ENCODE peak calls at places on chromosome 12, in six cellular contexts. D, G, F, H, Q and T are unnamed samples.

GRCh38 chr12:24947541-24948451 is 1.1 kb downstream of the BCAT1 start:
- DNase-seq in D (no peak), G (no peak), F (no peak), H (no peak), Q (no peak), T (no peak)

GRCh38 chr12:127205781-127206535 is 1061.0 kb upstream of the TMEM132C start:
- DNase-seq in D (no peak), G (no peak), F (no peak), H (no peak), Q (no peak), T (no peak)

GRCh38 chr12:24557738-24558137 is 391.2 kb downstream of the BCAT1 start:
- DNase-seq in D (no peak), G (no peak), F (no peak), H (no peak), Q (no peak), T (no peak)

GRCh38 chr12:122421815-122422737 is at the start of gene CLIP1:
- DNase-seq in D (peak; percentile 27), G (peak; percentile 75), F (peak; percentile 70), H (peak; percentile 79), Q (peak; percentile 72), T (peak; percentile 66)

GRCh38 chr12:91382081-91382543 is 199.5 kb upstream of the DCN start:
- DNase-seq in D (peak; percentile 37), G (peak; percentile 84), F (peak; percentile 86), H (peak; percentile 75), Q (peak; percentile 87), T (peak; percentile 82)

GRCh38 chr12:122994140-122994675 is 13.7 kb downstream of the ARL6IP4 start:
- DNase-seq in D (no peak), G (no peak), F (no peak), H (no peak), Q (no peak), T (no peak)

GRCh38 chr12:118494776-118495175 is 118.4 kb downstream of the SUDS3 start:
- DNase-seq in D (no peak), G (no peak), F (no peak), H (no peak), Q (no peak), T (no peak)

GRCh38 chr12:82803201-82803600 is 116.5 kb downstream of the TMTC2 start:
- DNase-seq in D (no peak), G (no peak), F (no peak), H (no peak), Q (no peak), T (no peak)

GRCh38 chr12:49903700-49904423 is at the start of gene FAIM2:
- DNase-seq in D (no peak), G (no peak), F (peak; percentile 24), H (no peak), Q (no peak), T (peak; percentile 75)

GRCh38 chr12:118371354-118372282 is 1.1 kb downstream of the TAOK3 start:
- DNase-seq in D (no peak), G (peak; percentile 73), F (peak; percentile 26), H (peak; percentile 36), Q (no peak), T (peak; percentile 18)

GRCh38 chr12:57852620-57853509 is 6.3 kb upstream of the CTDSP2 start:
- DNase-seq in D (peak; percentile 32), G (no peak), F (peak; percentile 19), H (no peak), Q (no peak), T (peak; percentile 70)

GRCh38 chr12:72832024-72832423 is 559.9 kb downstream of the TRHDE start:
- DNase-seq in D (no peak), G (no peak), F (no peak), H (no peak), Q (no peak), T (no peak)

GRCh38 chr12:82817368-82817767 is 130.7 kb downstream of the TMTC2 start:
- DNase-seq in D (no peak), G (no peak), F (no peak), H (no peak), Q (no peak), T (no peak)

GRCh38 chr12:51381226-51382079 is 9.8 kb downstream of the GALNT6 start:
- DNase-seq in D (no peak), G (no peak), F (no peak), H (no peak), Q (no peak), T (no peak)

GRCh38 chr12:21580748-21581495 is 23.7 kb downstream of the GYS2 start:
- DNase-seq in D (no peak), G (no peak), F (no peak), H (no peak), Q (no peak), T (no peak)

GRCh38 chr12:124861898-124862676 is 1.6 kb downstream of the SCARB1 start:
- DNase-seq in D (no peak), G (no peak), F (no peak), H (no peak), Q (no peak), T (no peak)

GRCh38 chr12:124862768-124863408 is 776 bp downstream of the SCARB1 start:
- DNase-seq in D (no peak), G (no peak), F (peak; percentile 37), H (no peak), Q (no peak), T (no peak)

GRCh38 chr12:124863409-124864325 is at the start of gene SCARB1:
- DNase-seq in D (peak; percentile 66), G (peak; percentile 84), F (peak; percentile 90), H (peak; percentile 85), Q (peak; percentile 86), T (peak; percentile 90)

GRCh38 chr12:124864326-124864752 is 675 bp upstream of the SCARB1 start:
- DNase-seq in D (no peak), G (no peak), F (no peak), H (no peak), Q (no peak), T (peak; percentile 60)

GRCh38 chr12:124861492-124861891 is 2.2 kb downstream of the SCARB1 start:
- DNase-seq in D (no peak), G (no peak), F (peak; percentile 38), H (peak; percentile 75), Q (no peak), T (peak; percentile 70)
- TF ChIP-seq POLR2A in D (no peak), G (no peak), F (no peak), H (no peak), Q (no peak), T (no peak)

GRCh38 chr12:88300931-88301330 is 158.8 kb downstream of the TMTC3 start:
- DNase-seq in D (peak; percentile 5), G (no peak), F (no peak), H (peak; percentile 79), Q (no peak), T (no peak)

GRCh38 chr12:88298014-88298682 is 156.0 kb downstream of the TMTC3 start:
- DNase-seq in D (no peak), G (no peak), F (no peak), H (no peak), Q (no peak), T (no peak)

GRCh38 chr12:88298761-88299242 is 156.7 kb downstream of the TMTC3 start:
- DNase-seq in D (no peak), G (no peak), F (no peak), H (peak; percentile 73), Q (peak; percentile 27), T (no peak)

GRCh38 chr12:88303335-88303734 is 161.2 kb downstream of the TMTC3 start:
- DNase-seq in D (no peak), G (no peak), F (no peak), H (no peak), Q (no peak), T (no peak)

DNA sequence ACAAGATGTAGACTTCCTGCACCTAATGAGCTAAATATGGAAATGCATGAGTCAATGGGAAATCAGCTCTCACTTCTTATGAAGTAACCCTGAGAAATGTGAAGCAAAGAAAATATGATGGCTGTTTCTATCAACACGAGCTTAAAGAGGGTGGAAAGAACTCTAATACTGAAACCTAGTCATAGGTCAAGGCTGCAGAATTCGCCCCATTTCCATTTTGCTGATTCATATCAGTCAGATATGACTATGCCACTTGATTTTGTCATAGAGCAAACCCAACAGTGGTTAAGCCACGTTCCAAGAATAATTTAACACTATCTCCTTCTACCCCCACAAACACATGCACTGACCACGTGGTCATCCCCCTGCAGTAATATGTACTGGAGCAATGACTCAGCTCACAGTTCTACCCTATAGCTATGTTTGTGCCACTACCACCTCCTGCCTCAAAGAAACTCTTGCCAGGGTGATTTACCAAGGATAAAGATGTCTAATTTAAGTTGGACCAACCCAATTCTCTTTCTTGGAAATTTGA is 157.5 kb downstream of the TMTC3 start:
- DNase-seq in D (no peak), G (no peak), F (no peak), H (peak; percentile 96), Q (no peak), T (no peak)
- TF ChIP-seq EP300 in D (no peak), G (no peak), F (no peak), H (peak; percentile 85), Q (no peak), T (no peak)

GRCh38 chr12:6945613-6946012 is 1.8 kb downstream of the C12orf57 start:
- DNase-seq in D (no peak), G (no peak), F (no peak), H (no peak), Q (no peak), T (no peak)

GRCh38 chr12:6943387-6943718 is 263 bp upstream of the RNU7-1 start:
- DNase-seq in D (peak; percentile 88), G (peak; percentile 93), F (peak; percentile 85), H (peak; percentile 95), Q (peak; percentile 86), T (peak; percentile 85)

GRCh38 chr12:6942331-6942665 is 1.3 kb upstream of the RNU7-1 start:
- DNase-seq in D (no peak), G (no peak), F (no peak), H (no peak), Q (no peak), T (peak; percentile 55)

GRCh38 chr12:6944381-6945186 is 762 bp downstream of the C12orf57 start:
- DNase-seq in D (peak; percentile 90), G (peak; percentile 97), F (peak; percentile 96), H (peak; percentile 97), Q (peak; percentile 95), T (peak; percentile 96)

DNA sequence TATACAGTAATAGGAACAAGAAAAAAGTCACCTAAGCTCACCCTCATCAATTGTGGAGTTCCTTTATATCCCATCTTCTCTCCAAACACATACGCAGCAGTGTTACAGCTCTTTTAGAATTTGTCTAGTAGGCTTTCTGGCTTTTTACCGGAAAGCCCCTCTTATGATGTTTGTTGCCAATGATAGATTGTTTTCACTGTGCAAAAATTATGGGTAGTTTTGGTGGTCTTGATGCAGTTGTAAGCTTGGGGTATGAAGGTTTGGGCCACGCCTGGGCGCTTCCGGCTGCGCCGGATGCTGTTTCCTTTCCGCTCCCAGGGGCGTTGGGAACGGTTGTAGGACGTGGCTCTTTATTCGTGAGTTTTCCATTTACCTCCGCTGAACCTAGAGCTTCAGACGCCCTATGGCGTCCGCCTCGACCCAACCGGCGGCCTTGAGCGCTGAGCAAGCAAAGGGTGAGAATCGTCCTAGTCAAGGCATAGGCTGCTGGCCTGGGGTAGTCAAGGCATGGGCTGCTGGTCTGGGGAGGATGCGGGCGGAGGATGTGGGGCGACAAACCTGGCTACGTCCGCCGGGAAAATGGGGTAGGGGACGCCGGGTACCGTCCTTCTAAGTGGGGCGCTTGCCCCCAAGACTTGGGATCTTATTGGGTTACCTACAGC is at the start of the genes C12orf57 and RNU7-1:
- DNase-seq in D (peak; percentile 94), G (peak; percentile 86), F (peak; percentile 87), H (peak; percentile 95), Q (peak; percentile 79), T (peak; percentile 71)
- TF ChIP-seq POLR2A in D (peak; percentile 100), G (peak; percentile 19), F (peak; percentile 98), H (peak; percentile 99), Q (peak; percentile 95), T (peak; percentile 75)

DNA sequence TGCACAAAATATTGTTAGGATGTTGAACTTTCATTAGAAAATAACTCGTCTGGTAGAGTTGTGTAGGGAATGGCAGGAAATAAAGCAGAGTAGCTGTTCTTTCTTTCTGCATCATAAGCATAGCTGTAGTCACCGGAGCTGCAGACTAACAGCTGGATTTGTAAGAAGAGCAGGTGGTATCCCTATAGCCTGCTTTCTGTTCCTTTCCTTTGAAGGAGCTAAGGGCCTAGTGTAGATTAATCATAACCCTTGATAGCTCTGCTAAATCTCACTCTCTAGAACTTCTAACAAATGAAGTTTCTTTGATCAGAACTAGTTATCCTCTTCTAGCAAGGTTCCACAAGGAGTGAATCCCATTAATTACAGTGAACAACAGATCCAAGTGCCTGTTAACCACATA is 3.5 kb downstream of the LMO3 start:
- DNase-seq in D (no peak), G (no peak), F (no peak), H (no peak), Q (no peak), T (no peak)
- TF ChIP-seq EP300 in D (no peak), G (no peak), F (no peak), H (no peak), Q (no peak), T (no peak)